ENCODE peak calls at places on chromosomes 3 and 15, in five cellular contexts. W is H54, L is activated gamma-delta T cell treated with Interleukin-2 at 50 U/mL for 16 hours, X is HEK293T, S is esophagus squamous epithelium. R is an unnamed sample.
A peak's percentile ranks its signal among the peaks of the same experiment; 100 is the strongest.

GRCh38 chr3:57078366-57079220 is 18.1 kb downstream of the SPATA12 start:
- DNase-seq in W (peak; percentile 64), L (peak; percentile 9), X (peak; percentile 57), S (no peak), R (peak; percentile 13)

GRCh38 chr15:31465083-31465955 is 138.7 kb downstream of the KLF13 start:
- DNase-seq in W (no peak), L (no peak), X (no peak), S (no peak), R (no peak)

GRCh38 chr15:29914441-29915053 is 92.3 kb upstream of the TJP1 start:
- DNase-seq in W (no peak), L (no peak), X (no peak), S (no peak), R (no peak)

GRCh38 chr3:49600781-49601180 is 46.5 kb downstream of the BSN start:
- DNase-seq in W (no peak), L (no peak), X (no peak), S (no peak), R (no peak)

GRCh38 chr3:113243846-113244245 is 32.5 kb downstream of the BOC start:
- DNase-seq in W (no peak), L (no peak), X (no peak), S (no peak), R (no peak)

GRCh38 chr15:56241374-56242085 is 2.1 kb downstream of the RFX7 start:
- DNase-seq in W (no peak), L (no peak), X (no peak), S (no peak), R (no peak)

GRCh38 chr3:136250862-136251460 is 821 bp downstream of the PCCB start:
- DNase-seq in W (no peak), L (peak; percentile 5), X (peak; percentile 29), S (no peak), R (peak; percentile 17)

GRCh38 chr3:30078736-30079135 is 527.7 kb upstream of the TGFBR2 start:
- DNase-seq in W (no peak), L (no peak), X (no peak), S (no peak), R (no peak)